ENCODE peak calls at places on chromosome 16, in ten cellular contexts. C is activated T-helper 1 cell treated with anti-CD3 and anti-CD28 coated beads, Interleukin-2, amount 50 U/mL, for 16 hours; W is activated naive CD4-positive, alpha-beta T cell treated with anti-CD3 and anti-CD28 coated beads, Interleukin-2, amount 50 U/mL, for 72 hours; P is HepG2; F is RCC 7860; U is Daoy; D is NCI-H1092; S is mucosa of descending colon; L is HEK293T; I is ecto neural progenitor cell. X is an unnamed sample.

GRCh38 chr16:67264866-67265265 is 14.5 kb upstream of the PLEKHG4 start:
- DNase-seq in S (peak), F (no peak), W (no peak), C (no peak), U (no peak), D (no peak), P (no peak), I (no peak), L (no peak), X (no peak)

GRCh38 chr16:88533381-88533831 is 36.8 kb upstream of the ZC3H18 start:
- DNase-seq in F (no peak), U (peak), D (no peak), W (no peak), C (no peak), L (no peak), P (no peak), S (peak), I (no peak), X (no peak)

GRCh38 chr16:1471569-1472194 is 3.1 kb downstream of the CLCN7 start:
- DNase-seq in P (no peak), D (no peak), L (no peak), I (no peak), W (no peak), F (no peak), C (no peak), U (no peak), S (no peak), X (no peak)

GRCh38 chr16:9119795-9120194 is 28.4 kb downstream of the HAPSTR1 start:
- DNase-seq in U (no peak), D (no peak), W (no peak), P (no peak), L (no peak), C (no peak), F (no peak), I (no peak), S (no peak), X (no peak)

GRCh38 chr16:56311208-56312027 is 113.9 kb downstream of the AMFR start:
- DNase-seq in S (no peak), W (no peak), P (no peak), U (no peak), I (no peak), D (peak), F (no peak), L (no peak), C (no peak), X (no peak)

GRCh38 chr16:20726661-20727060 is 15.0 kb downstream of the THUMPD1 start:
- DNase-seq in L (no peak), W (no peak), C (no peak), U (no peak), D (no peak), F (no peak), P (no peak), S (no peak), I (no peak), X (no peak)

GRCh38 chr16:75471723-75472634 is 7.5 kb upstream of the TMEM170A start:
- DNase-seq in D (peak), C (no peak), U (peak), L (peak), I (no peak), S (no peak), F (peak), P (peak), W (peak), X (peak)

GRCh38 chr16:84585886-84586285 is 32.0 kb downstream of the COTL1 start:
- DNase-seq in S (no peak), W (no peak), L (peak), F (no peak), P (no peak), I (peak), C (no peak), D (no peak), U (peak), X (peak)